ENCODE peak calls at places on chromosomes 12 and 14, in six cellular contexts. One of them, this sample, is unnamed.

GRCh38 chr12:115374480-115375187 is 690.7 kb upstream of the TBX3 start:
- DNase-seq in fibroblast of lung: no peak
- DNase-seq in pancreas: no peak
- DNase-seq in Peyer's patch: no peak
- DNase-seq in Calu3: no peak
- DNase-seq in heart right ventricle: no peak
- DNase-seq in this sample: no peak

GRCh38 chr12:64903738-64904137 is 79.3 kb downstream of the TBC1D30 start:
- DNase-seq in fibroblast of lung: no peak
- DNase-seq in Calu3: no peak
- DNase-seq in pancreas: no peak
- DNase-seq in Peyer's patch: no peak
- DNase-seq in heart right ventricle: no peak
- DNase-seq in this sample: no peak

GRCh38 chr14:51783765-51784164 is 76.6 kb upstream of the GNG2 start:
- DNase-seq in fibroblast of lung: peak; percentile 83
- DNase-seq in Calu3: no peak
- DNase-seq in Peyer's patch: no peak
- DNase-seq in heart right ventricle: no peak
- DNase-seq in pancreas: no peak
- DNase-seq in this sample: no peak

GRCh38 chr12:68612245-68612644 is 1.5 kb downstream of the RAP1B start:
- DNase-seq in fibroblast of lung: peak; percentile 41
- DNase-seq in Calu3: no peak
- DNase-seq in Peyer's patch: no peak
- DNase-seq in pancreas: no peak
- DNase-seq in heart right ventricle: no peak
- DNase-seq in this sample: no peak

GRCh38 chr12:93502802-93503623 is 35.7 kb downstream of the MRPL42 start:
- DNase-seq in Peyer's patch: peak; percentile 37
- DNase-seq in Calu3: peak; percentile 61
- DNase-seq in pancreas: no peak
- DNase-seq in fibroblast of lung: peak; percentile 67
- DNase-seq in heart right ventricle: no peak
- DNase-seq in this sample: no peak

GRCh38 chr14:106276326-106277267 is 750.2 kb downstream of the TMEM121 start:
- DNase-seq in pancreas: no peak
- DNase-seq in fibroblast of lung: no peak
- DNase-seq in Peyer's patch: no peak
- DNase-seq in Calu3: no peak
- DNase-seq in heart right ventricle: no peak
- DNase-seq in this sample: no peak

GRCh38 chr14:85978851-85979250 is 448.9 kb downstream of the FLRT2 start:
- DNase-seq in heart right ventricle: no peak
- DNase-seq in Calu3: no peak
- DNase-seq in fibroblast of lung: no peak
- DNase-seq in Peyer's patch: no peak
- DNase-seq in pancreas: no peak
- DNase-seq in this sample: no peak

GRCh38 chr12:65280306-65280705 is 1.8 kb downstream of the MSRB3 start:
- DNase-seq in pancreas: no peak
- DNase-seq in Peyer's patch: no peak
- DNase-seq in heart right ventricle: no peak
- DNase-seq in fibroblast of lung: peak; percentile 18
- DNase-seq in Calu3: no peak
- DNase-seq in this sample: no peak

GRCh38 chr12:71475280-71475679 is 35.7 kb downstream of the LGR5 start:
- DNase-seq in fibroblast of lung: no peak
- DNase-seq in Peyer's patch: no peak
- DNase-seq in Calu3: no peak
- DNase-seq in heart right ventricle: no peak
- DNase-seq in pancreas: no peak
- DNase-seq in this sample: no peak

GRCh38 chr12:27014859-27015729 is 910 bp upstream of the TM7SF3 start:
- DNase-seq in fibroblast of lung: no peak
- DNase-seq in Peyer's patch: no peak
- DNase-seq in Calu3: no peak
- DNase-seq in heart right ventricle: no peak
- DNase-seq in pancreas: no peak
- DNase-seq in this sample: no peak

GRCh38 chr12:91870872-91871707 is 274.6 kb downstream of the BTG1 start:
- DNase-seq in Calu3: no peak
- DNase-seq in Peyer's patch: no peak
- DNase-seq in heart right ventricle: no peak
- DNase-seq in fibroblast of lung: no peak
- DNase-seq in pancreas: no peak
- DNase-seq in this sample: no peak

GRCh38 chr12:105508096-105508495 is 177.6 kb downstream of the C12orf75 start:
- DNase-seq in Peyer's patch: no peak
- DNase-seq in Calu3: no peak
- DNase-seq in fibroblast of lung: no peak
- DNase-seq in heart right ventricle: no peak
- DNase-seq in pancreas: no peak
- DNase-seq in this sample: no peak

GRCh38 chr12:123180171-123180570 is 29.3 kb upstream of the PITPNM2 start:
- DNase-seq in heart right ventricle: no peak
- DNase-seq in Peyer's patch: no peak
- DNase-seq in pancreas: no peak
- DNase-seq in fibroblast of lung: no peak
- DNase-seq in Calu3: no peak
- DNase-seq in this sample: no peak

GRCh38 chr12:2124466-2125023 is 71.8 kb downstream of the CACNA1C start:
- DNase-seq in Calu3: no peak
- DNase-seq in Peyer's patch: no peak
- DNase-seq in heart right ventricle: no peak
- DNase-seq in pancreas: no peak
- DNase-seq in fibroblast of lung: no peak
- DNase-seq in this sample: no peak

GRCh38 chr12:15088115-15088514 is 115.3 kb downstream of the PDE6H start:
- DNase-seq in Calu3: no peak
- DNase-seq in heart right ventricle: no peak
- DNase-seq in fibroblast of lung: no peak
- DNase-seq in pancreas: no peak
- DNase-seq in Peyer's patch: no peak
- DNase-seq in this sample: no peak

GRCh38 chr12:2891240-2892053 is 756 bp downstream of the TULP3 start:
- DNase-seq in fibroblast of lung: peak; percentile 70
- DNase-seq in Peyer's patch: peak; percentile 45
- DNase-seq in Calu3: peak; percentile 41
- DNase-seq in pancreas: no peak
- DNase-seq in heart right ventricle: peak; percentile 57
- DNase-seq in this sample: no peak

GRCh38 chr12:94248582-94248981 is 100.2 kb downstream of the PLXNC1 start:
- DNase-seq in heart right ventricle: no peak
- DNase-seq in Calu3: no peak
- DNase-seq in Peyer's patch: no peak
- DNase-seq in pancreas: no peak
- DNase-seq in fibroblast of lung: no peak
- DNase-seq in this sample: no peak

GRCh38 chr12:100359248-100359647 is 2.4 kb downstream of the SLC17A8 start:
- DNase-seq in pancreas: no peak
- DNase-seq in heart right ventricle: no peak
- DNase-seq in Calu3: no peak
- DNase-seq in fibroblast of lung: no peak
- DNase-seq in Peyer's patch: no peak
- DNase-seq in this sample: no peak

GRCh38 chr12:52165096-52165855 is 26.5 kb downstream of the KRT80 start:
- DNase-seq in Calu3: no peak
- DNase-seq in pancreas: no peak
- DNase-seq in Peyer's patch: no peak
- DNase-seq in heart right ventricle: no peak
- DNase-seq in fibroblast of lung: no peak
- DNase-seq in this sample: no peak

GRCh38 chr12:82673698-82674097 is 13.0 kb upstream of the TMTC2 start:
- DNase-seq in Calu3: no peak
- DNase-seq in fibroblast of lung: no peak
- DNase-seq in pancreas: no peak
- DNase-seq in Peyer's patch: no peak
- DNase-seq in heart right ventricle: no peak
- DNase-seq in this sample: no peak

GRCh38 chr14:51453869-51454268 is 197.8 kb upstream of the FRMD6 start:
- DNase-seq in Calu3: no peak
- DNase-seq in fibroblast of lung: no peak
- DNase-seq in pancreas: no peak
- DNase-seq in Peyer's patch: no peak
- DNase-seq in heart right ventricle: no peak
- DNase-seq in this sample: no peak

GRCh38 chr12:46370792-46371717 is 1.5 kb downstream of the SLC38A2 start:
- DNase-seq in pancreas: peak; percentile 97
- DNase-seq in Calu3: peak; percentile 88
- DNase-seq in fibroblast of lung: peak; percentile 85
- DNase-seq in Peyer's patch: peak; percentile 92
- DNase-seq in heart right ventricle: peak; percentile 93
- DNase-seq in this sample: peak; percentile 73
- TF ChIP-seq CTCF in pancreas: no peak
- TF ChIP-seq CTCF in Calu3: no peak
- TF ChIP-seq CTCF in fibroblast of lung: no peak
- TF ChIP-seq CTCF in Peyer's patch: peak; percentile 10
- TF ChIP-seq CTCF in heart right ventricle: no peak
- TF ChIP-seq CTCF in this sample: no peak

GRCh38 chr14:64745511-64746041 is 41.4 kb downstream of the PLEKHG3 start:
- DNase-seq in pancreas: no peak
- DNase-seq in Peyer's patch: no peak
- DNase-seq in fibroblast of lung: peak; percentile 28
- DNase-seq in Calu3: no peak
- DNase-seq in heart right ventricle: no peak
- DNase-seq in this sample: no peak
- TF ChIP-seq CTCF in pancreas: no peak
- TF ChIP-seq CTCF in Peyer's patch: no peak
- TF ChIP-seq CTCF in fibroblast of lung: no peak
- TF ChIP-seq CTCF in Calu3: no peak
- TF ChIP-seq CTCF in heart right ventricle: peak; percentile 18
- TF ChIP-seq CTCF in this sample: no peak

GRCh38 chr14:50333010-50333409 is 20.9 kb downstream of the DMAC2L start:
- DNase-seq in pancreas: no peak
- DNase-seq in Calu3: no peak
- DNase-seq in fibroblast of lung: peak; percentile 87
- DNase-seq in heart right ventricle: no peak
- DNase-seq in Peyer's patch: no peak
- DNase-seq in this sample: no peak

GRCh38 chr14:50334211-50334610 is 22.1 kb downstream of the DMAC2L start:
- DNase-seq in pancreas: no peak
- DNase-seq in fibroblast of lung: no peak
- DNase-seq in Peyer's patch: no peak
- DNase-seq in heart right ventricle: no peak
- DNase-seq in Calu3: no peak
- DNase-seq in this sample: no peak

GRCh38 chr14:50336428-50336827 is 24.3 kb downstream of the DMAC2L start:
- DNase-seq in pancreas: no peak
- DNase-seq in Peyer's patch: no peak
- DNase-seq in fibroblast of lung: no peak
- DNase-seq in heart right ventricle: no peak
- DNase-seq in Calu3: no peak
- DNase-seq in this sample: no peak

GRCh38 chr14:50335989-50336391 is 23.9 kb downstream of the DMAC2L start:
- DNase-seq in pancreas: no peak
- DNase-seq in heart right ventricle: peak; percentile 28
- DNase-seq in fibroblast of lung: peak; percentile 40
- DNase-seq in Peyer's patch: no peak
- DNase-seq in Calu3: no peak
- DNase-seq in this sample: no peak

DNA sequence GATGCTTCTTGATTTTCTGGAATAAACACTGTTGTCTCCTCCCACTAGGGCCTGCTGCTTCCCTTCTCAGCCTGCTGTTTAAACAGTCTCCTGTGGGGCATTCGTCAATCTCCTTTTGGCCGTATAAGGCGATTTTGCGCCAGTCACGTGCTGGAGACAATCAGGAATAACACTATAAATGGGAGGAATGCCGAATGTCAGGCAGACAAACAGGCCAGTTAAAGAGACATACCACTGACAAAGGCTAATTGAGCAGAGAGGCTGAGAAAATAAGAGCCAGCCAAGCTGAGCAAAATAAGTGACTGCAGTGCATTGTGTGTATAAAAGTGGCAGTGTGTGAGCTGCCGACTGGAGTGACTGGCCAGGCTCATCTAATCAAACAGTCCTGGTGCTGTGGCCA is 23.3 kb downstream of the DMAC2L start:
- DNase-seq in Peyer's patch: no peak
- DNase-seq in Calu3: no peak
- DNase-seq in heart right ventricle: peak; percentile 21
- DNase-seq in pancreas: no peak
- DNase-seq in fibroblast of lung: peak; percentile 87
- DNase-seq in this sample: no peak
- TF ChIP-seq CTCF in Peyer's patch: no peak
- TF ChIP-seq CTCF in Calu3: no peak
- TF ChIP-seq CTCF in heart right ventricle: no peak
- TF ChIP-seq CTCF in pancreas: no peak
- TF ChIP-seq CTCF in fibroblast of lung: peak; percentile 5
- TF ChIP-seq CTCF in this sample: no peak

GRCh38 chr14:55804198-55804553 is 224.2 kb downstream of the KTN1 start:
- DNase-seq in Calu3: no peak
- DNase-seq in heart right ventricle: no peak
- DNase-seq in Peyer's patch: no peak
- DNase-seq in fibroblast of lung: no peak
- DNase-seq in pancreas: peak; percentile 60
- DNase-seq in this sample: no peak

GRCh38 chr14:55805250-55805649 is 225.2 kb downstream of the KTN1 start:
- DNase-seq in Peyer's patch: no peak
- DNase-seq in fibroblast of lung: no peak
- DNase-seq in heart right ventricle: no peak
- DNase-seq in Calu3: no peak
- DNase-seq in pancreas: no peak
- DNase-seq in this sample: no peak

GRCh38 chr14:55803506-55804197 is 223.6 kb downstream of the KTN1 start:
- DNase-seq in heart right ventricle: no peak
- DNase-seq in pancreas: no peak
- DNase-seq in Calu3: no peak
- DNase-seq in Peyer's patch: no peak
- DNase-seq in fibroblast of lung: no peak
- DNase-seq in this sample: no peak

GRCh38 chr14:55801121-55801520 is 221.1 kb downstream of the KTN1 start:
- DNase-seq in fibroblast of lung: no peak
- DNase-seq in Calu3: no peak
- DNase-seq in pancreas: no peak
- DNase-seq in Peyer's patch: no peak
- DNase-seq in heart right ventricle: no peak
- DNase-seq in this sample: no peak

DNA sequence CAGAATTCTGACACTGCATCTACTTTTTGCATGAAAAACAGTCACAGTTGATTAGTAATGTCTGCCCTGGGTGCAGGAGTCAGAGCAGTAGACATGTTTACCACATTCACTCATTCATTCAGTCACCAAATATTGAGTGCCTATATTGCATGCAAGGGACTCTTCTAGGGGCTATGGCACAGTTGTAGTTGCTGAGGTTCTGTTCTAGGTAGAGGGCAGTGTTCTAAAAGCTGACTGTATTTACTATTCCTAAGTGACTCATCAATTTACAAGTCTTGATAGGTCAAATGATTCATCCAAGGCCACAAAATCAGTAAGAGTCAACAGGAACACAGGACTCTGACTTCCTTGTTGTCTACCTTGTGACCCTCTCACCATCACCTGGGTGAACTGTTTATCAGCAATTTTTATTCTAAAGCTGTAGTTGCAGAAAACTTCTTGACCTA is 223.0 kb downstream of the KTN1 start:
- DNase-seq in Calu3: peak; percentile 40
- DNase-seq in fibroblast of lung: peak; percentile 25
- DNase-seq in pancreas: no peak
- DNase-seq in heart right ventricle: no peak
- DNase-seq in Peyer's patch: no peak
- DNase-seq in this sample: no peak
- TF ChIP-seq CTCF in Calu3: peak; percentile 27
- TF ChIP-seq CTCF in fibroblast of lung: no peak
- TF ChIP-seq CTCF in pancreas: no peak
- TF ChIP-seq CTCF in heart right ventricle: no peak
- TF ChIP-seq CTCF in Peyer's patch: no peak
- TF ChIP-seq CTCF in this sample: no peak